ENCODE peak calls at places on chromosome 13, in five cellular contexts. H, Y, K, I and R are unnamed samples.

GRCh38 chr13:80430561-80430960 is 89.6 kb upstream of the SPRY2 start:
- DNase-seq in I (no peak), H (no peak), Y (no peak), K (no peak), R (no peak)

GRCh38 chr13:68076046-68076445 is 845.9 kb upstream of the PCDH9 start:
- DNase-seq in Y (no peak), I (no peak), H (no peak), K (no peak), R (no peak)

GRCh38 chr13:40546047-40546446 is 120.4 kb downstream of the FOXO1 start:
- DNase-seq in Y (no peak), H (no peak), I (no peak), K (no peak), R (no peak)

GRCh38 chr13:43664700-43665191 is 122.0 kb downstream of the ENOX1 start:
- DNase-seq in H (peak; percentile 13), K (peak; percentile 55), I (no peak), Y (peak; percentile 60), R (peak; percentile 88)

GRCh38 chr13:45540864-45541263 is 74.7 kb downstream of the ERICH6B start:
- DNase-seq in Y (no peak), H (no peak), I (no peak), K (no peak), R (no peak)

GRCh38 chr13:95209109-95209508 is 92.1 kb downstream of the ABCC4 start:
- DNase-seq in Y (no peak), H (no peak), K (no peak), I (no peak), R (no peak)

GRCh38 chr13:80022146-80022545 is 318.8 kb downstream of the SPRY2 start:
- DNase-seq in I (no peak), H (no peak), Y (no peak), K (peak; percentile 21), R (peak; percentile 4)

GRCh38 chr13:39378293-39378692 is 224.7 kb downstream of the LHFPL6 start:
- DNase-seq in Y (no peak), I (no peak), H (no peak), K (no peak), R (no peak)

GRCh38 chr13:43087960-43088580 is 64.7 kb downstream of the DNAJC15 start:
- DNase-seq in H (no peak), I (no peak), Y (no peak), K (peak; percentile 19), R (no peak)

GRCh38 chr13:94454906-94455305 is 24.6 kb downstream of the DCT start:
- DNase-seq in K (no peak), I (no peak), Y (no peak), H (no peak), R (no peak)

GRCh38 chr13:70484931-70485330 is 376.7 kb upstream of the KLHL1 start:
- DNase-seq in Y (no peak), H (no peak), I (no peak), K (no peak), R (no peak)

GRCh38 chr13:101264931-101265330 is 151.4 kb downstream of the NALCN start:
- DNase-seq in I (no peak), K (no peak), Y (no peak), H (no peak), R (no peak)

GRCh38 chr13:98822238-98822606 is 69.8 kb upstream of the SLC15A1 start:
- DNase-seq in H (no peak), K (no peak), I (no peak), Y (no peak), R (no peak)

GRCh38 chr13:20285530-20285929 is 53.4 kb upstream of the GJB6 start:
- DNase-seq in Y (no peak), I (no peak), H (no peak), K (no peak), R (no peak)

GRCh38 chr13:71033026-71033425 is 834.0 kb downstream of the DACH1 start:
- DNase-seq in H (no peak), I (no peak), Y (no peak), K (no peak), R (no peak)

GRCh38 chr13:30224732-30225131 is 82.6 kb downstream of the KATNAL1 start:
- DNase-seq in Y (no peak), H (no peak), I (no peak), K (peak; percentile 42), R (no peak)
- H3K4me3 ChIP-seq in Y (no peak overlapping the region), H (no peak overlapping the region), I (no peak overlapping the region), K (no peak overlapping the region), R (no peak overlapping the region)

GRCh38 chr13:110475117-110475516 is 86.4 kb downstream of the RAB20 start:
- DNase-seq in Y (no peak), K (no peak), I (no peak), H (no peak), R (no peak)

GRCh38 chr13:110475550-110476219 is 85.8 kb downstream of the RAB20 start:
- DNase-seq in H (no peak), K (no peak), I (peak; percentile 13), Y (no peak), R (no peak)

GRCh38 chr13:110474713-110475112 is 86.8 kb downstream of the RAB20 start:
- DNase-seq in I (no peak), Y (no peak), K (no peak), H (no peak), R (no peak)

GRCh38 chr13:110477711-110478245 is 83.7 kb downstream of the RAB20 start:
- DNase-seq in K (no peak), I (no peak), Y (no peak), H (no peak), R (no peak)

GRCh38 chr13:110476220-110476617 is 85.3 kb downstream of the RAB20 start:
- DNase-seq in Y (no peak), I (peak; percentile 16), H (no peak), K (no peak), R (no peak)
- H3K27me3 ChIP-seq in Y (no peaks in the 10 kb centered on the region), I (no peaks in the 10 kb centered on the region), H (no peaks in the 10 kb centered on the region), K (no peaks in the 10 kb centered on the region), R (no peaks in the 10 kb centered on the region)

GRCh38 chr13:24127116-24127631 is 33.3 kb upstream of the SPATA13 start:
- DNase-seq in K (no peak), Y (peak; percentile 82), I (no peak), H (no peak), R (no peak)
- TF ChIP-seq CTCF in K (no peak), Y (no peak), I (no peak), H (no peak), R (no peak)

DNA sequence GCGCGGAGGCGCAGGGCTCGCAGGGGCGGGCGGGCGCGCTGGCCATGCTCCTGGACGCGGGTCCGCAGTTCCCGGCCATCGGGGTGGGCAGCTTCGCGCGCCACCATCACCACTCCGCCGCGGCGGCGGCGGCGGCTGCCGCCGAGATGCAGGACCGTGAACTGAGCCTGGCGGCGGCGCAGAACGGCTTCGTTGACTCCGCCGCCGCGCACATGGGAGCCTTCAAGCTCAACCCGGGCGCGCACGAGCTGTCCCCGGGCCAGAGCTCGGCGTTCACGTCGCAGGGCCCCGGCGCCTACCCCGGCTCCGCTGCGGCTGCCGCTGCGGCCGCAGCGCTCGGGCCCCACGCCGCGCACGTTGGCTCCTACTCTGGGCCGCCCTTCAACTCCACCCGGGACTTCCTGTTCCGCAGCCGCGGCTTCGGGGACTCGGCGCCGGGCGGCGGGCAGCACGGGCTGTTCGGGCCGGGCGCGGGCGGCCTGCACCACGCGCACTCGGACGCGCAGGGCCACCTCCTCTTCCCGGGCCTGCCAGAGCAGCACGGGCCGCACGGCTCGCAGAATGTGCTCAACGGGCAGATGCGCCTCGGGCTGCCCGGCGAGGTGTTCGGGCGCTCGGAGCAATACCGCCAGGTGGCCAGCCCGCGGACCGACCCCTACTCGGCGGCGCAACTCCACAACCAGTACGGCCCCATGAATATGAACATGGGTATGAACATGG is 597 bp downstream of the ZIC2 start:
- DNase-seq in I (no peak), H (no peak), K (no peak), Y (no peak), R (peak; percentile 53)
- H3K4me3 ChIP-seq in I (peak overlapping the region; percentile 67), H (no peak overlapping the region), K (peak overlapping the region; percentile 61), Y (peak overlapping the region; percentile 52), R (peak overlapping the region; percentile 74)

GRCh38 chr13:111534646-111535461 is 214.4 kb downstream of the TEX29 start:
- DNase-seq in K (no peak), Y (no peak), H (no peak), I (no peak), R (peak; percentile 1)
- H3K27me3 ChIP-seq in K (no peaks in the 10 kb centered on the region), Y (peaks cover 4% of the 10 kb centered on the region), H (no peaks in the 10 kb centered on the region), I (peaks cover 42% of the 10 kb centered on the region), R (peaks cover 100% of the 10 kb centered on the region)

DNA sequence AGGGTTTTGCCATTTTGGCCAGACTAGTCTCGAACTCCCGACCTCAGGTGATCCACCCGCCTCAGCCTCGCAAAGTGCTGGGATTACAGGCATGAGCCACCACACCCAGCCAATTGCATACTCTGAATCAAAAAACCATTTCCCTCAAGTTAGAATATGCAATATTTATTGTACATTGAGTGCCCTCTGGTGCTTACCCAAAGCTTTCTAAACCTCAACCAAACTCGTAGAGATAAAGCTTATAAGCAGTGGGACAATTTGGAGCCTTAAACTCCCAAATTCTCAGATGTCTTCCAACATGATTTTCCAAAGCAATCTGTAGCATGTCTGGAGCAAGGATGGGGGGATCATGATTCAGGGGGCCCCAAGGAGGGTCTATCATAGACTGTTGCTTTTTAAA is 22.4 kb downstream of the RFXAP start:
- DNase-seq in H (no peak), I (no peak), K (no peak), Y (no peak), R (no peak)
- TF ChIP-seq CTCF in H (no peak), I (no peak), K (no peak), Y (no peak), R (no peak)

DNA sequence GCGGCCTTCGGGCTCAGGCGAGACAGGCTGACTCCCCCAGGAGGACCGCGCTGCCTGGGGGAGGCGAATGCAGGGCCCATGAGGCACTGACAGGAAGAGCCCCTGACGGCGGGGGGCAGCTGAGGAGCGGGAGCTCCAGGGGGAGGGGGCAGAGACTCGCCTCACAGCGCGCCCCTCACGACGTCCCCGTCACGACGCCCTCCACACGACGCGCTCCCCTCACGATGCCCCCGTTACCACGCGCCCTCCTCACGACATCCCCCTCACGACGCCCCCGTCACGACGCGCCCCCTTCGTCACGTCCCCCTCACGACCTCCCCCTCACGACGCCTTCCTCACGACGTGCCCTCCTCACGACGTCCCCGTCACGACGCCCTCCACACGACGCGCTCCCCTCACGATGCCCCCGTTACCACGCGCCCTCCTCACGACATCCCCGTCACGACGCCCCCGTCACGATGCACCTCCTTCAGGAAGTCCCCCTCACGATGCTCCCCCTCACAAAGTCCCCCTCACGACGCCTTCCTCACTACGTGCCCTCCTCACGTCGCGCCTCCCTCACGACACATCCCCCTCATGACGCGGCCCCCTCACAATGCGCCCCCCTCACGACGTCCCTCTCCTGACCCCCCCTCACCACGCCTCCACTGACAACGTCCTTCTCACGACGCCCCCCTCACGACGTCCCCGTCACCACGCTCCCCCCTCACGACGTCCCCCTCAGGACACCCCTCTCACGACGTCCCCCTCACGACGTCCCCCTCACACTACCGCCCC is 99.6 kb downstream of the ING1 start:
- DNase-seq in Y (no peak), K (no peak), I (no peak), H (no peak), R (no peak)
- H3K4me3 ChIP-seq in Y (no peak overlapping the region), K (peak overlapping the region; percentile 40), I (peak overlapping the region; percentile 34), H (no peak overlapping the region), R (no peak overlapping the region)